ENCODE peak calls at places on chromosomes 12 and 14, in four cellular contexts. A is stomach; G is NCI-H2081; O is activated naive CD8-positive, alpha-beta T cell treated with anti-CD3 and anti-CD28 coated beads, Interleukin-2, amount 50 U/mL, for 16 hours. N is an unnamed sample.

GRCh38 chr12:108367436-108367835 is 28.3 kb upstream of the CMKLR1 start:
- DNase-seq in A (no peak), G (no peak), O (no peak), N (no peak)

GRCh38 chr12:21583587-21583986 is 21.1 kb downstream of the GYS2 start:
- DNase-seq in A (no peak), G (no peak), O (no peak), N (no peak)

GRCh38 chr12:48852734-48853168 is 788 bp upstream of the DDX23 start:
- DNase-seq in A (no peak), G (no peak), O (no peak), N (no peak)

GRCh38 chr14:76997257-76997970 is 31.1 kb downstream of the IRF2BPL start:
- DNase-seq in A (no peak), G (no peak), O (no peak), N (no peak)

GRCh38 chr12:69028941-69029729 is 96.2 kb upstream of the CPM start:
- DNase-seq in A (no peak), G (no peak), O (no peak), N (no peak)

GRCh38 chr12:120858306-120859088 is 45.7 kb downstream of the SPPL3 start:
- DNase-seq in A (no peak), G (no peak), O (no peak), N (no peak)

GRCh38 chr12:14937689-14938088 is 648 bp downstream of the ERP27 start:
- DNase-seq in A (no peak), G (no peak), O (no peak), N (peak; percentile 24)

GRCh38 chr14:67987596-67987995 is 168.0 kb downstream of the RAD51B start:
- DNase-seq in A (no peak), G (no peak), O (no peak), N (no peak)

GRCh38 chr14:104931323-104931770 is 6.7 kb downstream of the PLD4 start:
- DNase-seq in A (no peak), G (no peak), O (no peak), N (no peak)